ENCODE peak calls at places on chromosomes 12 and 14, in six cellular contexts. N is T1000, O is ovary, U is AG10803, B is SK-N-SH, H is AML-193. X is an unnamed sample.

GRCh38 chr12:6266431-6267006 is 44.0 kb upstream of the PLEKHG6 start:
- DNase-seq in U (no peak), O (no peak), N (no peak), B (no peak), H (no peak), X (no peak)

GRCh38 chr12:89737000-89737399 is 28.4 kb upstream of the ATP2B1 start:
- DNase-seq in U (no peak), N (no peak), B (no peak), O (no peak), H (no peak), X (no peak)

GRCh38 chr12:79098530-79098929 is 234.0 kb downstream of the SYT1 start:
- DNase-seq in O (no peak), N (no peak), B (no peak), U (no peak), H (no peak), X (no peak)

GRCh38 chr12:122023339-122024131 is 1.9 kb downstream of the BCL7A start:
- DNase-seq in N (no peak), H (no peak), O (peak), B (peak), U (peak), X (peak)

GRCh38 chr12:6532927-6533652 is 1.2 kb upstream of the GAPDH start:
- DNase-seq in O (peak), U (peak), N (peak), B (peak), H (peak), X (peak)

GRCh38 chr12:68686262-68686594 is 550 bp upstream of the NUP107 start:
- DNase-seq in U (no peak), H (no peak), N (no peak), O (no peak), B (no peak), X (no peak)

GRCh38 chr12:24595652-24596235 is 353.2 kb downstream of the BCAT1 start:
- DNase-seq in O (no peak), B (peak), H (no peak), N (no peak), U (no peak), X (peak)

GRCh38 chr14:63642229-63642611 is 549 bp upstream of the WDR89 start:
- DNase-seq in N (peak), O (peak), U (peak), H (peak), B (peak), X (peak)

GRCh38 chr12:7060353-7060954 is at the start of gene C1S:
- DNase-seq in H (no peak), U (peak), O (peak), N (peak), B (peak), X (peak)

GRCh38 chr12:107130830-107131760 is 37.7 kb upstream of the CRY1 start:
- DNase-seq in H (no peak), B (peak), U (no peak), N (no peak), O (no peak), X (no peak)

GRCh38 chr14:51479584-51480305 is 172.0 kb upstream of the FRMD6 start:
- DNase-seq in B (no peak), U (peak), N (no peak), H (no peak), O (peak), X (peak)

GRCh38 chr12:1566449-1567135 is 27.8 kb downstream of the FBXL14 start:
- DNase-seq in N (no peak), H (no peak), O (no peak), B (no peak), U (no peak), X (no peak)

GRCh38 chr12:49698619-49699545 is 8.3 kb downstream of the FMNL3 start:
- DNase-seq in U (peak), N (no peak), H (peak), B (no peak), O (no peak), X (peak)

GRCh38 chr12:23906329-23906728 is 43.1 kb downstream of the SOX5 start:
- DNase-seq in B (no peak), U (peak), H (no peak), O (no peak), N (no peak), X (peak)

GRCh38 chr14:45048385-45048784 is 35.5 kb upstream of the PRPF39 start:
- DNase-seq in H (no peak), O (no peak), B (no peak), U (no peak), N (no peak), X (no peak)

GRCh38 chr12:15268927-15269552 is 47.8 kb upstream of the RERG start:
- DNase-seq in N (peak), H (peak), O (peak), U (peak), B (peak), X (peak)

GRCh38 chr12:102314821-102315220 is 117.2 kb upstream of the PMCH start:
- DNase-seq in B (no peak), H (no peak), O (no peak), N (no peak), U (no peak), X (no peak)

GRCh38 chr12:12474471-12474928 is 88.2 kb downstream of the DUSP16 start:
- DNase-seq in U (no peak), B (no peak), N (no peak), H (no peak), O (no peak), X (no peak)

GRCh38 chr12:26631846-26632245 is 201.1 kb downstream of the ITPR2 start:
- DNase-seq in H (no peak), O (no peak), B (no peak), U (peak), N (no peak), X (peak)

GRCh38 chr14:51701956-51702355 is 50.2 kb downstream of the FRMD6 start:
- DNase-seq in H (no peak), U (no peak), B (no peak), N (no peak), O (no peak), X (no peak)

GRCh38 chr12:11825278-11825677 is 175.8 kb downstream of the ETV6 start:
- DNase-seq in H (no peak), B (no peak), N (no peak), U (no peak), O (no peak), X (no peak)

GRCh38 chr12:25151476-25151875 is 43.5 kb downstream of the DNAI7 start:
- DNase-seq in B (peak), U (peak), O (peak), N (peak), H (no peak), X (peak)

GRCh38 chr14:74562515-74563232 is 49.4 kb downstream of the LTBP2 start:
- DNase-seq in U (no peak), O (no peak), B (no peak), H (no peak), N (no peak), X (no peak)

X was measured in GM23248.